ENCODE peak calls at places on chromosomes 1 and 21, in four cellular contexts. L, W, H and Y are unnamed samples.
A peak's percentile ranks its signal among the peaks of the same experiment; 100 is the strongest.

GRCh38 chr21:43289966-43290365 is 121.2 kb downstream of the CRYAA start:
- DNase-seq in L (no peak), W (no peak), H (no peak), Y (no peak)

GRCh38 chr1:107625405-107626029 is 339.5 kb downstream of the VAV3 start:
- DNase-seq in W (no peak), H (no peak), L (no peak), Y (no peak)

GRCh38 chr1:101051688-101052638 is 26.4 kb upstream of the DPH5 start:
- DNase-seq in L (no peak), H (no peak), W (no peak), Y (no peak)

GRCh38 chr1:22636927-22637326 is 499 bp downstream of the C1QA start:
- DNase-seq in L (no peak), W (no peak), H (no peak), Y (no peak)

GRCh38 chr21:15094706-15095105 is 29.9 kb upstream of the NRIP1 start:
- DNase-seq in H (no peak), L (no peak), W (no peak), Y (no peak)

GRCh38 chr1:158644479-158644878 is 39.4 kb downstream of the OR10Z1 start:
- DNase-seq in L (no peak), W (no peak), H (no peak), Y (no peak)

GRCh38 chr1:117821382-117821755 is 108.1 kb downstream of the GDAP2 start:
- DNase-seq in L (no peak), W (no peak), H (no peak), Y (no peak)

GRCh38 chr1:93552751-93553455 is 105.0 kb downstream of the FNBP1L start:
- DNase-seq in H (peak; percentile 31), W (no peak), L (no peak), Y (peak; percentile 82)

GRCh38 chr1:5747428-5748285 is 244.6 kb downstream of the NPHP4 start:
- DNase-seq in H (no peak), L (no peak), W (no peak), Y (no peak)

GRCh38 chr1:2840036-2840809 is 38.7 kb upstream of the TTC34 start:
- DNase-seq in L (no peak), W (no peak), H (no peak), Y (no peak)

GRCh38 chr1:34779962-34780361 is 1.1 kb upstream of the GJB3 start:
- DNase-seq in H (no peak), L (no peak), W (no peak), Y (no peak)

GRCh38 chr1:205963352-205963751 is 20.1 kb upstream of the SLC26A9 start:
- DNase-seq in W (peak; percentile 62), L (no peak), H (peak; percentile 66), Y (peak; percentile 87)

GRCh38 chr21:40606341-40606740 is 240.6 kb downstream of the DSCAM start:
- DNase-seq in H (no peak), W (no peak), L (no peak), Y (no peak)

GRCh38 chr1:145926706-145927072 is 595 bp downstream of the RBM8A start:
- DNase-seq in H (no peak), L (no peak), W (no peak), Y (peak; percentile 39)

GRCh38 chr21:28793043-28793442 is 199.6 kb downstream of the LTN1 start:
- DNase-seq in W (peak; percentile 31), L (no peak), H (no peak), Y (no peak)

GRCh38 chr1:76854255-76854654 is 13.0 kb upstream of the ST6GALNAC5 start:
- DNase-seq in H (no peak), L (no peak), W (no peak), Y (no peak)

GRCh38 chr1:29379438-29380073 is 143.2 kb downstream of the PTPRU start:
- DNase-seq in W (no peak), L (peak; percentile 52), H (no peak), Y (peak; percentile 6)

GRCh38 chr1:51093566-51093965 is 8.5 kb upstream of the C1orf185 start:
- DNase-seq in L (no peak), W (peak; percentile 23), H (peak; percentile 25), Y (peak; percentile 42)

GRCh38 chr1:63731117-63732043 is 42.4 kb upstream of the ROR1 start:
- DNase-seq in L (peak; percentile 82), W (peak; percentile 92), H (peak; percentile 92), Y (peak; percentile 95)